ENCODE peak calls at places on chromosomes 2 and 18, in five cellular contexts. V is PC-3, F is fibroblast of mammary gland, X is AG04450, K is fibroblast of lung. L is an unnamed sample.

GRCh38 chr2:129056309-129056958 is 737.8 kb upstream of the HS6ST1 start:
- DNase-seq in V (no peak), F (no peak), X (no peak), K (no peak), L (no peak)

GRCh38 chr2:98761267-98761781 is 30.4 kb upstream of the MGAT4A start:
- DNase-seq in V (peak; percentile 85), F (no peak), X (no peak), K (no peak), L (no peak)

GRCh38 chr2:12005886-12006681 is 259.7 kb downstream of the LPIN1 start:
- DNase-seq in V (no peak), F (peak; percentile 33), X (no peak), K (no peak), L (no peak)

GRCh38 chr2:80238692-80239469 is 65.7 kb downstream of the LRRTM1 start:
- DNase-seq in V (peak; percentile 59), F (peak; percentile 49), X (peak; percentile 10), K (peak; percentile 51), L (peak; percentile 33)

GRCh38 chr2:9663008-9663879 is 32.4 kb upstream of the YWHAQ start:
- DNase-seq in V (no peak), F (no peak), X (no peak), K (no peak), L (no peak)

GRCh38 chr2:108927936-108928659 is 60.9 kb downstream of the EDAR start:
- DNase-seq in V (peak; percentile 72), F (peak; percentile 58), X (peak; percentile 16), K (peak; percentile 66), L (peak; percentile 59)

GRCh38 chr18:67875936-67876335 is 359.4 kb upstream of the DSEL start:
- DNase-seq in V (peak; percentile 77), F (peak; percentile 15), X (no peak), K (peak; percentile 40), L (no peak)

GRCh38 chr18:650428-650858 is 7.0 kb upstream of the TYMS start:
- DNase-seq in V (no peak), F (no peak), X (no peak), K (no peak), L (no peak)

GRCh38 chr18:54958711-54959625 is at the start of gene CCDC68:
- DNase-seq in V (peak; percentile 68), F (no peak), X (no peak), K (peak; percentile 41), L (no peak)

GRCh38 chr2:38075436-38076249 is at the start of gene CYP1B1:
- DNase-seq in V (no peak), F (no peak), X (no peak), K (no peak), L (no peak)

GRCh38 chr2:212249451-212249850 is 289.2 kb downstream of the ERBB4 start:
- DNase-seq in V (peak; percentile 5), F (peak; percentile 37), X (no peak), K (peak; percentile 39), L (no peak)
- TF ChIP-seq CTCF in V (peak; percentile 60), F (peak; percentile 46), X (peak; percentile 33), K (peak; percentile 32), L (peak; percentile 49)

GRCh38 chr2:235935071-235935470 is 233.1 kb downstream of the GBX2 start:
- DNase-seq in V (no peak), F (no peak), X (no peak), K (no peak), L (no peak)

GRCh38 chr2:235935773-235936172 is 232.4 kb downstream of the GBX2 start:
- DNase-seq in V (no peak), F (no peak), X (no peak), K (no peak), L (no peak)

GRCh38 chr2:235937092-235937491 is 231.1 kb downstream of the GBX2 start:
- DNase-seq in V (no peak), F (no peak), X (no peak), K (no peak), L (no peak)

GRCh38 chr2:235937526-235937925 is 230.7 kb downstream of the GBX2 start:
- DNase-seq in V (no peak), F (no peak), X (no peak), K (no peak), L (no peak)

GRCh38 chr2:235936493-235936892 is 231.7 kb downstream of the GBX2 start:
- DNase-seq in V (peak; percentile 44), F (peak; percentile 18), X (no peak), K (no peak), L (no peak)
- TF ChIP-seq CTCF in V (peak; percentile 76), F (peak; percentile 39), X (peak; percentile 40), K (peak; percentile 46), L (peak; percentile 62)

GRCh38 chr2:206328979-206329378 is 54.5 kb downstream of the ZDBF2 start:
- DNase-seq in V (no peak), F (no peak), X (no peak), K (no peak), L (no peak)

GRCh38 chr2:206324869-206325268 is 50.4 kb downstream of the ZDBF2 start:
- DNase-seq in V (no peak), F (no peak), X (no peak), K (no peak), L (no peak)

GRCh38 chr2:206323033-206323432 is 48.6 kb downstream of the ZDBF2 start:
- DNase-seq in V (no peak), F (no peak), X (no peak), K (no peak), L (no peak)

DNA sequence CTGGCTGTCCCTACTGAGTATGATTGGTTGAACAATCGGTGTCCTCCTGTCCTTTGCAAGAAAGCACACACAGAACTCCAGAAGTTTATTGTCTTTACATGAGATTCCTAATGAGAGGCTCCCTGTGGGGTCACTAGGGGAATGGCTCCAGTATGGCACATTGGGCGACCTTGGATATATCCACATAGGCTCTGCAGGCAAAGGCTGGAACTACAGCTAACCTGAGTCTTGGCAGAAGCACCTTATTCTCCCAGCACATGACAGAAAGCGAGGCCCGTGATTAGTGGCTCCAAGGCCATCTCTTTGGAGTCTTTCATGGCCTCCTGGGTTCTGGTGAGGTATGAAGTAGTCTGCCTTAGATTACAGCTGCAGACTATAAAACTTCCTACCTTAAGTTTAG is 49.0 kb downstream of the ZDBF2 start:
- DNase-seq in V (no peak), F (no peak), X (no peak), K (no peak), L (no peak)
- TF ChIP-seq CTCF in V (peak; percentile 12), F (no peak), X (no peak), K (no peak), L (no peak)

GRCh38 chr2:102141915-102142828 is at the start of gene IL1R1:
- DNase-seq in V (peak; percentile 80), F (peak; percentile 70), X (no peak), K (peak; percentile 83), L (peak; percentile 55)

GRCh38 chr2:102140367-102140766 is 2.2 kb upstream of the IL1R1 start:
- DNase-seq in V (no peak), F (no peak), X (no peak), K (peak; percentile 52), L (no peak)

GRCh38 chr2:102139851-102140250 is 2.7 kb upstream of the IL1R1 start:
- DNase-seq in V (no peak), F (no peak), X (peak; percentile 71), K (peak; percentile 67), L (no peak)

GRCh38 chr2:102142829-102143449 is 393 bp downstream of the IL1R1 start:
- DNase-seq in V (no peak), F (peak; percentile 63), X (no peak), K (peak; percentile 68), L (peak; percentile 3)

GRCh38 chr2:102141011-102141914 is 1.3 kb upstream of the IL1R1 start:
- DNase-seq in V (no peak), F (peak; percentile 99), X (peak; percentile 92), K (peak; percentile 97), L (peak; percentile 87)
- TF ChIP-seq CTCF in V (no peak), F (no peak), X (no peak), K (no peak), L (no peak)